ENCODE peak calls at places on chromosomes 6 and 20, in six cellular contexts. G, U, L, A, S and E are unnamed samples.

GRCh38 chr6:127219869-127220268 is 46.8 kb upstream of the RNF146 start:
- DNase-seq in L (no peak), S (no peak), A (no peak), U (no peak), G (no peak), E (no peak)

GRCh38 chr20:11153819-11154218 is 480.0 kb upstream of the JAG1 start:
- DNase-seq in S (no peak), U (peak; percentile 83), L (no peak), G (no peak), A (no peak), E (no peak)

GRCh38 chr20:32655903-32656500 is 17.7 kb downstream of the C20orf203 start:
- DNase-seq in G (no peak), U (no peak), A (no peak), L (no peak), S (no peak), E (no peak)

GRCh38 chr6:44054635-44055559 is 72.4 kb downstream of the MRPL14 start:
- DNase-seq in A (no peak), U (peak; percentile 89), G (no peak), L (no peak), S (no peak), E (no peak)

GRCh38 chr6:56986611-56987010 is 31.7 kb downstream of the BEND6 start:
- DNase-seq in A (no peak), U (no peak), L (no peak), G (no peak), S (no peak), E (no peak)

GRCh38 chr6:73264446-73264845 is 1.4 kb upstream of the KHDC1 start:
- DNase-seq in G (no peak), S (no peak), L (no peak), A (no peak), U (no peak), E (no peak)

GRCh38 chr6:167089243-167090142 is 33.4 kb upstream of the CCR6 start:
- DNase-seq in G (no peak), L (no peak), S (no peak), U (no peak), A (no peak), E (no peak)

GRCh38 chr6:20362623-20363022 is 39.1 kb upstream of the E2F3 start:
- DNase-seq in G (no peak), U (no peak), S (no peak), L (no peak), A (no peak), E (no peak)

GRCh38 chr20:10555865-10556308 is 117.9 kb downstream of the JAG1 start:
- DNase-seq in G (no peak), L (no peak), U (peak; percentile 74), A (no peak), S (no peak), E (no peak)

GRCh38 chr6:143027058-143027457 is 33.6 kb upstream of the AIG1 start:
- DNase-seq in S (no peak), L (peak; percentile 7), G (peak; percentile 23), U (peak; percentile 1), A (peak; percentile 38), E (no peak)

GRCh38 chr6:108570518-108570917 is 9.8 kb downstream of the FOXO3 start:
- DNase-seq in L (no peak), S (no peak), A (no peak), G (no peak), U (no peak), E (no peak)

GRCh38 chr20:52246366-52246765 is 54.8 kb upstream of the ZFP64 start:
- DNase-seq in S (no peak), L (no peak), G (no peak), U (no peak), A (no peak), E (no peak)

GRCh38 chr6:1625352-1625773 is 15.6 kb downstream of the FOXC1 start:
- DNase-seq in A (no peak), G (no peak), U (peak; percentile 18), L (no peak), S (no peak), E (no peak)

GRCh38 chr6:143127941-143128340 is 67.3 kb downstream of the AIG1 start:
- DNase-seq in L (no peak), A (no peak), G (no peak), U (no peak), S (no peak), E (no peak)

GRCh38 chr6:167392631-167393301 is 67.9 kb downstream of the TTLL2 start:
- DNase-seq in A (no peak), U (no peak), L (no peak), G (no peak), S (no peak), E (no peak)

GRCh38 chr20:13772529-13772928 is 12.2 kb downstream of the ESF1 start:
- DNase-seq in U (no peak), A (no peak), L (no peak), S (no peak), G (no peak), E (no peak)

GRCh38 chr6:43853066-43853650 is 83.1 kb downstream of the VEGFA start:
- DNase-seq in L (no peak), G (no peak), U (peak; percentile 45), A (no peak), S (no peak), E (no peak)

GRCh38 chr6:92827104-92827503 is 592.3 kb downstream of the EPHA7 start:
- DNase-seq in S (no peak), U (no peak), G (no peak), A (no peak), L (no peak), E (no peak)

GRCh38 chr6:122068291-122068769 is 331.1 kb upstream of the HSF2 start:
- DNase-seq in S (no peak), A (no peak), U (peak; percentile 18), L (no peak), G (no peak), E (no peak)

GRCh38 chr20:298755-299391 is 1.5 kb downstream of the ZCCHC3 start:
- DNase-seq in A (no peak), S (no peak), L (no peak), U (no peak), G (no peak), E (no peak)

GRCh38 chr20:295804-296203 is 1.6 kb upstream of the ZCCHC3 start:
- DNase-seq in S (no peak), G (no peak), U (no peak), L (no peak), A (no peak), E (no peak)

GRCh38 chr20:294602-295001 is 2.8 kb upstream of the ZCCHC3 start:
- DNase-seq in A (no peak), L (no peak), G (no peak), U (no peak), S (no peak), E (no peak)

GRCh38 chr20:297925-298754 is 770 bp downstream of the ZCCHC3 start:
- DNase-seq in A (peak; percentile 82), U (peak; percentile 84), S (peak; percentile 19), G (peak; percentile 65), L (no peak), E (no peak)

GRCh38 chr20:297098-297924 is at the start of gene ZCCHC3:
- DNase-seq in U (peak; percentile 94), G (peak; percentile 96), L (peak; percentile 77), S (peak; percentile 76), A (peak; percentile 91), E (peak; percentile 89)
- TF ChIP-seq CTCF in U (no peak), G (peak; percentile 35), L (no peak), S (peak; percentile 42), A (no peak), E (peak; percentile 33)

GRCh38 chr6:16187185-16187584 is 51.2 kb upstream of the GMPR start:
- DNase-seq in L (no peak), S (no peak), U (no peak), G (no peak), A (no peak), E (no peak)

GRCh38 chr6:16184554-16184953 is 53.8 kb upstream of the GMPR start:
- DNase-seq in S (no peak), U (no peak), G (no peak), A (no peak), L (no peak), E (no peak)

GRCh38 chr6:16182428-16182827 is 53.5 kb downstream of the MYLIP start:
- DNase-seq in G (no peak), A (no peak), L (no peak), S (no peak), U (no peak), E (no peak)

GRCh38 chr6:16181429-16182359 is 52.8 kb downstream of the MYLIP start:
- DNase-seq in A (no peak), U (no peak), L (peak; percentile 6), G (peak; percentile 51), S (no peak), E (no peak)

GRCh38 chr6:16184129-16184528 is 54.3 kb upstream of the GMPR start:
- DNase-seq in L (peak; percentile 48), U (peak; percentile 28), A (no peak), S (no peak), G (no peak), E (no peak)
- TF ChIP-seq CTCF in L (peak; percentile 64), U (peak; percentile 47), A (no peak), S (no peak), G (no peak), E (no peak)

GRCh38 chr20:50271674-50272412 is 81.2 kb downstream of the CEBPB start:
- DNase-seq in G (no peak), U (no peak), S (no peak), L (no peak), A (peak; percentile 72), E (no peak)

GRCh38 chr20:50274570-50275430 is 84.2 kb downstream of the CEBPB start:
- DNase-seq in A (peak; percentile 88), U (no peak), S (no peak), G (no peak), L (no peak), E (no peak)

GRCh38 chr20:50276119-50277063 is 85.8 kb downstream of the CEBPB start:
- DNase-seq in A (no peak), L (no peak), S (no peak), U (no peak), G (no peak), E (no peak)

GRCh38 chr20:50272413-50273120 is 81.9 kb downstream of the CEBPB start:
- DNase-seq in S (no peak), L (no peak), U (no peak), A (no peak), G (no peak), E (no peak)

GRCh38 chr20:50273601-50274491 is 83.2 kb downstream of the CEBPB start:
- DNase-seq in U (no peak), L (no peak), A (no peak), S (no peak), G (no peak), E (no peak)
- TF ChIP-seq CTCF in U (peak; percentile 17), L (no peak), A (no peak), S (no peak), G (no peak), E (no peak)

GRCh38 chr6:138803914-138804313 is 8.0 kb downstream of the ECT2L start:
- DNase-seq in U (peak; percentile 52), L (no peak), A (no peak), G (no peak), S (no peak), E (no peak)

GRCh38 chr6:138795809-138796469 is at the start of gene ECT2L:
- DNase-seq in L (no peak), A (peak; percentile 91), S (peak; percentile 40), U (peak; percentile 43), G (peak; percentile 85), E (peak; percentile 76)

GRCh38 chr6:138804986-138805385 is 9.1 kb downstream of the ECT2L start:
- DNase-seq in G (no peak), A (no peak), U (peak; percentile 19), L (no peak), S (no peak), E (no peak)

GRCh38 chr6:138798028-138798427 is 2.1 kb downstream of the ECT2L start:
- DNase-seq in U (no peak), L (no peak), G (no peak), A (no peak), S (no peak), E (no peak)

GRCh38 chr6:138800377-138801150 is 4.7 kb downstream of the ECT2L start:
- DNase-seq in U (no peak), G (no peak), A (no peak), L (no peak), S (no peak), E (no peak)
- TF ChIP-seq CTCF in U (no peak), G (no peak), A (no peak), L (peak; percentile 9), S (no peak), E (no peak)